ENCODE peak calls at places on chromosome 3, in four cellular contexts. H is GM12878, S is HepG2, Q is WTC11. D is an unnamed sample.

GRCh38 chr3:49793486-49794085 is 6.1 kb downstream of the CDHR4 start:
- DNase-seq in H (no peak), S (no peak), Q (no peak), D (no peak)

GRCh38 chr3:36796896-36797295 is 32.5 kb upstream of the DCLK3 start:
- DNase-seq in H (no peak), S (no peak), Q (no peak), D (no peak)

GRCh38 chr3:138389841-138390581 is 41.6 kb downstream of the MRAS start:
- DNase-seq in H (no peak), S (peak; percentile 71), Q (no peak), D (no peak)

GRCh38 chr3:150180349-150180748 is 209.7 kb upstream of the PFN2 start:
- DNase-seq in H (no peak), S (peak; percentile 61), Q (no peak), D (no peak)

GRCh38 chr3:39275052-39275451 is 4.8 kb downstream of the CX3CR1 start:
- DNase-seq in H (no peak), S (no peak), Q (no peak), D (no peak)

GRCh38 chr3:41751597-41751996 is 210.3 kb downstream of the ULK4 start:
- DNase-seq in H (no peak), S (no peak), Q (no peak), D (no peak)

GRCh38 chr3:10334042-10334441 is 13.1 kb upstream of the SEC13 start:
- DNase-seq in H (no peak), S (no peak), Q (no peak), D (no peak)

GRCh38 chr3:35383719-35384555 is 255.4 kb upstream of the ARPP21 start:
- DNase-seq in H (no peak), S (no peak), Q (no peak), D (no peak)

GRCh38 chr3:5035113-5035512 is 55.9 kb downstream of the BHLHE40 start:
- DNase-seq in H (no peak), S (no peak), Q (no peak), D (no peak)

GRCh38 chr3:114519415-114519814 is 225.6 kb downstream of the TIGIT start:
- DNase-seq in H (peak; percentile 26), S (no peak), Q (peak; percentile 17), D (no peak)

GRCh38 chr3:74651239-74651638 is 36.8 kb upstream of the CNTN3 start:
- DNase-seq in H (no peak), S (no peak), Q (no peak), D (no peak)
- TF ChIP-seq CBFB in H (no peak), S (no peak), Q (no peak), D (no peak)

GRCh38 chr3:52670621-52671521 is 14.8 kb downstream of the PBRM1 start:
- DNase-seq in H (peak; percentile 77), S (peak; percentile 32), Q (no peak), D (peak; percentile 65)
- TF ChIP-seq ATF3 in H (no peak), S (no peak), Q (no peak), D (peak; percentile 79)

GRCh38 chr3:100602506-100603444 is 6.6 kb upstream of the ADGRG7 start:
- DNase-seq in H (peak; percentile 35), S (peak; percentile 73), Q (no peak), D (no peak)
- TF ChIP-seq CBFB in H (no peak), S (no peak), Q (no peak), D (no peak)

GRCh38 chr3:128895843-128896365 is 16.5 kb downstream of the ACAD9 start:
- DNase-seq in H (no peak), S (no peak), Q (no peak), D (no peak)
- TF ChIP-seq ATF3 in H (no peak), S (no peak), Q (no peak), D (no peak)

DNA sequence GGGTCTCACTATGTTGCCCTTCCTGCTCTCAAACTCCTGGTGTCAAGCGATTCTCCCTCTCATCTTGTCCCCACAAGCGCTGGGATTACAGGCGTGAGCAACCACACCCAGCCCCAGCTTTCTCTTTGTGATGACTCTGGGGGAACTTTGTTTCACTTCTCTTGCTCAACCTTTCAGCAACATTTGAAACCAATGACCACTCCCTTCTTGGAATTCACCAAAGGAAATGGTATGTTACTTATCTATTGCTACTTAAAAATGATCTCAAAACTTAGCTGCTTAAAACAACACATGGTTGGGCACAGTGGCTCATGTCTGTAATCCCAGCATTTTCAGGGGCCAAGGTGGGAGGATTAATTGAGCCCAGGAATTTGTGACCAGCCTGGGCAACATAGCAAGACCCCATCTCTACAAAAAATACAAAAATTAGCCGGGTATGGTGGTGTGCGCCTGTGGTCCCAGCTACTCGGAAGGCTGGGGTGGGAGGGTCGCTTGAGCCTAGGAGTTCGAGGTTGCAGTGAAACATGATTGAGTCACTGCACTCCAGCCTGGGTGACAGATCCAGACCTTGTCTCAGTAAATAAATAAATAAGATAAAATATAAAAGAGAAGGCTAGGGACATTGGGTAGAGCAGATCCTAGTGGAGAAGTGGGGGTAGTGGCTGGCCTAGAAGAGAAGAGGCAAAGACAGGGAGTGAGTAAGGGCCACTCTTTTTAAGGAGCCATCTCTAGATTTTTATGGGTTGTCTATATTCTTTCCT is 10.3 kb upstream of the COPG1 start:
- DNase-seq in H (no peak), S (no peak), Q (no peak), D (peak; percentile 40)
- TF ChIP-seq CBFB in H (no peak), S (no peak), Q (no peak), D (no peak)

DNA sequence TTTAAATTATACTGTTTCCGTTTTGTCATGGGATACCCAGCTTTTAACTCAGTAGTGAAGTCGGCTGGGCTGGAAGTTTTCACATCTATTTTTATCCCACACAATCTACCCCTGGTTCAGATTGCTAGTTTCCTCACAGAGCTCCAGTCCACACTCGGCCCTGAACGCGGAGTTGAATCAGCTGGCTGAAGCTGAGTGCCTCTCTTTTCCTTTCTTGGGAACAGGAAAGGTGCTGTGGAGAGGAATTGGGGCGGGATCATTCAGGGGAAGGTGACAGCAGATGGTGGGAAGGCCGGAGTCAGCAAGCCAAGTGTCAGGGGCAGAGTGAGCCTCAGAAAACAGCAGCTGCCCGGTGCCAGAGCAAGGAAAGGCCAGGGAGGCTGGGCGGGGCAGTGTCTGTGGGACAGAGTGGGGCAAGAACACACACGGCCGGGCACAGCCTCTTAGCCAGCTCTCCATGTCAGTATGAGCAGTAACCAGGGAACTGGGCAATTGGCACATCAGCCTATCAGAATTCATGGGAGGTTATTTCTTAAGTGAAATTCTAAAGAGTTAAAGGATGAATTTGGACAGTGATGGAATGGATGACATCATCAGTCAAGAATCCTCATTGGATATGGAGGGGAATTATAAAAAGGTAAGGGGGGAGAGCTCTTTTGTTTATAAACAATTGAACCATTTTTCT is 135.7 kb upstream of the IL12A start:
- DNase-seq in H (no peak), S (no peak), Q (peak; percentile 35), D (no peak)
- TF ChIP-seq ATF3 in H (no peak), S (no peak), Q (no peak), D (no peak)

DNA sequence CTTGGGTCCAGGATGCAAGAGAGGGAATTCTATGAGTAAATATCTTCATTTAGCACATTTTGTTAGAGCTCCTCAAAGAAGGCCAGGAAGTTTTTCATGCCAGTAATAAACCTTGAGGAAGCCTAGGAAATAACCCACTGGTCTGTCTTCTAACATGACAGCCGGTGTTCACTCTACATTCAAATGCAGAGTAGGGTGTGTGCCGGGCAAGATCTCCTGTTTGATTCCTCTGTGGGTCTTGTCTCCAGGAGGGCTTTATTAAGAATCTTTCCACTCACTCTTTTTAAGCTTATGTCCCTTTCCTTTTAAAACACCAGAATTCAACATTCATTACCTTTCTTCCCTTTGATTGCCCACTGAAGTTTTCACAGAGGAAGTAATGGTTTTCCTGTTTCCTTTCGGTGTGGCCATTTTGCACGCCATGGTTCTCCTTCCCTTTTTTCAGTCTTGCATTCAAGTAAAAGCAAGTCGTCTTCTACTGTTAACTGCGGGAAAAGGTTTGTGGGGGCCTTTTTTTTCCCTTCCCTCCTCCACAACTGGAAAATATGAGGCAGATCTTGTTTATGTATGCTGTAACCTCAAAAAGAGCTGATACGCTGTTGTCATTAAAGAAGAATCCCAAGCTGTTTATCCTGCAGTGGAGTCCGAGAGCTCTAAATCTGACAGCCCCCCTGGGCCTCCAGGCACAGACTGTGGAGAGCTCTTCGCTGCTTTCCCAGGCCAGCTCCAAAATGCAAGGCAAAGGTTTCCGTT is 40.6 kb downstream of the FILIP1L start:
- DNase-seq in H (no peak), S (no peak), Q (peak; percentile 28), D (no peak)
- TF ChIP-seq CBFB in H (no peak), S (no peak), Q (no peak), D (no peak)

DNA sequence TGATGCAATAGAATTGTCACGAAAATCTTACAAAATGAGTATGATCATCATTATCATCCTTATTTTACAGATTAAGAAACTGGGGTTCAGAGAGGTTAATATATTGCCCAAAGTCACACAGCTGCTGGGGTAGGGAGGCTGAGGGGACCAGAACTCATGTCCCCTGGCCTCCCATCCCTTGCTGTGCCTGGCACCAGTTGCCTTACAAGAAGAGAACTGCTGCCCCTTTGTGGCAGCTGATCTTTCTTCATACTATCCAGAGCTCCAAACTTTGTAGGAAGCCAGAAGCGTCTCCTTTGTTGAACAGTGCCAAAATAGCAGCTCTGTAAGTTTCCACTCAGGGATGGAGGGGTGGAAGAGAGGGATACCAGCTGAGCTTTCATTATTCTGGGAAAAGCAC is 236.8 kb upstream of the TBC1D5 start:
- DNase-seq in H (no peak), S (no peak), Q (no peak), D (no peak)
- TF ChIP-seq ATF3 in H (no peak), S (no peak), Q (no peak), D (no peak)

GRCh38 chr3:171770689-171771620 is 39.3 kb downstream of the PLD1 start:
- DNase-seq in H (peak; percentile 48), S (peak; percentile 68), Q (peak; percentile 16), D (peak; percentile 34)

GRCh38 chr3:171776411-171776810 is 33.9 kb downstream of the PLD1 start:
- DNase-seq in H (no peak), S (peak; percentile 36), Q (no peak), D (no peak)

GRCh38 chr3:171775943-171776342 is 34.3 kb downstream of the PLD1 start:
- DNase-seq in H (no peak), S (no peak), Q (no peak), D (no peak)

GRCh38 chr3:171774516-171774915 is 35.8 kb downstream of the PLD1 start:
- DNase-seq in H (no peak), S (no peak), Q (no peak), D (no peak)

GRCh38 chr3:171772427-171773056 is 37.7 kb downstream of the PLD1 start:
- DNase-seq in H (no peak), S (peak; percentile 46), Q (peak; percentile 63), D (peak; percentile 42)
- TF ChIP-seq CBFB in H (no peak), S (no peak), Q (no peak), D (no peak)